ENCODE peak calls at places on chromosomes 2 and 18, in seven cellular contexts. R is transverse colon; B is cardiac muscle cell; L is thyroid gland; Y is CD8-positive, alpha-beta memory T cell; J is spleen; Q is neuronal stem cell. O is an unnamed sample.

GRCh38 chr2:101696272-101697123 is 1.0 kb upstream of the MAP4K4 start:
- DNase-seq in R (peak; percentile 33), L (peak; percentile 76), J (no peak), Q (no peak), B (peak; percentile 13), Y (no peak), O (peak; percentile 41)

GRCh38 chr2:65453916-65454315 is 21.5 kb upstream of the SPRED2 start:
- DNase-seq in Y (no peak), J (no peak), R (no peak), L (no peak), B (no peak), Q (no peak), O (peak; percentile 62)

GRCh38 chr2:234278556-234279286 is 218.2 kb downstream of the ARL4C start:
- DNase-seq in L (no peak), Y (no peak), B (no peak), R (no peak), Q (no peak), J (no peak), O (no peak)

GRCh38 chr2:114421781-114422180 is 20.7 kb upstream of the DPP10 start:
- DNase-seq in R (no peak), Q (no peak), J (no peak), L (no peak), Y (no peak), B (peak; percentile 1), O (no peak)

GRCh38 chr18:58856881-58857280 is 7.8 kb upstream of the ZNF532 start:
- DNase-seq in J (no peak), L (no peak), B (no peak), Y (no peak), Q (no peak), R (no peak), O (no peak)

GRCh38 chr2:181223239-181223638 is 233.9 kb upstream of the ITGA4 start:
- DNase-seq in R (no peak), L (no peak), Y (no peak), B (no peak), J (no peak), Q (no peak), O (no peak)

GRCh38 chr2:25700221-25700660 is 26.9 kb upstream of the DTNB start:
- DNase-seq in B (peak; percentile 34), Q (no peak), L (peak; percentile 29), R (no peak), Y (no peak), J (no peak), O (peak; percentile 56)

GRCh38 chr2:76861708-76862107 is 660.5 kb downstream of the LRRTM4 start:
- DNase-seq in Q (no peak), B (no peak), R (no peak), L (no peak), Y (no peak), J (no peak), O (no peak)

GRCh38 chr2:219911541-219911940 is 284.1 kb downstream of the SLC4A3 start:
- DNase-seq in L (no peak), R (no peak), B (no peak), Q (no peak), Y (no peak), J (no peak), O (no peak)

GRCh38 chr18:74609535-74609934 is 11.9 kb downstream of the ZNF407 start:
- DNase-seq in L (no peak), Q (no peak), Y (no peak), B (no peak), R (no peak), J (no peak), O (no peak)

GRCh38 chr2:191018663-191019119 is 4.7 kb upstream of the STAT1 start:
- DNase-seq in Q (no peak), Y (no peak), R (no peak), J (no peak), L (no peak), B (no peak), O (no peak)

GRCh38 chr2:176130153-176130916 is 830 bp downstream of the HOXD8 start:
- DNase-seq in Q (no peak), Y (no peak), B (peak; percentile 65), J (peak; percentile 84), L (no peak), R (peak; percentile 56), O (peak; percentile 42)

GRCh38 chr18:45760443-45761036 is 36.6 kb downstream of the SLC14A1 start:
- DNase-seq in L (no peak), Q (no peak), R (no peak), B (peak; percentile 66), Y (no peak), J (no peak), O (no peak)

GRCh38 chr2:240920783-240921231 is 14.7 kb downstream of the CROCC2 start:
- DNase-seq in L (no peak), B (no peak), R (peak; percentile 7), Q (no peak), J (peak; percentile 64), Y (no peak), O (no peak)

GRCh38 chr2:150063432-150063889 is 424.0 kb downstream of the RND3 start:
- DNase-seq in B (no peak), J (no peak), Y (no peak), Q (no peak), R (no peak), L (no peak), O (no peak)

GRCh38 chr2:212923393-212923792 is 228.0 kb downstream of the IKZF2 start:
- DNase-seq in Q (no peak), R (no peak), L (no peak), Y (no peak), J (no peak), B (no peak), O (no peak)

GRCh38 chr2:10635430-10635829 is 54.3 kb downstream of the NOL10 start:
- DNase-seq in Y (no peak), R (no peak), L (no peak), J (no peak), B (no peak), Q (no peak), O (no peak)

GRCh38 chr2:223007531-223007930 is 44.5 kb upstream of the KCNE4 start:
- DNase-seq in L (no peak), R (no peak), Y (no peak), B (no peak), J (no peak), Q (no peak), O (no peak)

GRCh38 chr2:14634223-14634884 is 1.8 kb downstream of the LRATD1 start:
- DNase-seq in L (peak; percentile 92), R (peak; percentile 90), B (peak; percentile 89), J (peak; percentile 72), Q (peak; percentile 78), Y (no peak), O (peak; percentile 72)

GRCh38 chr2:190947711-190948251 is 66.2 kb downstream of the STAT1 start:
- DNase-seq in Q (no peak), Y (no peak), B (peak; percentile 33), R (no peak), J (no peak), L (peak; percentile 32), O (peak; percentile 60)

GRCh38 chr2:173806761-173807160 is 158.4 kb downstream of the SP3 start:
- DNase-seq in R (no peak), Y (no peak), L (no peak), B (no peak), Q (no peak), J (no peak), O (no peak)

GRCh38 chr2:60429681-60430080 is 123.8 kb downstream of the BCL11A start:
- DNase-seq in R (no peak), J (no peak), Q (no peak), L (no peak), Y (no peak), B (no peak), O (no peak)

GRCh38 chr2:194003911-194004310 is 1653.1 kb upstream of the SLC39A10 start:
- DNase-seq in J (no peak), L (no peak), Q (no peak), B (no peak), R (no peak), Y (no peak), O (no peak)

DNA sequence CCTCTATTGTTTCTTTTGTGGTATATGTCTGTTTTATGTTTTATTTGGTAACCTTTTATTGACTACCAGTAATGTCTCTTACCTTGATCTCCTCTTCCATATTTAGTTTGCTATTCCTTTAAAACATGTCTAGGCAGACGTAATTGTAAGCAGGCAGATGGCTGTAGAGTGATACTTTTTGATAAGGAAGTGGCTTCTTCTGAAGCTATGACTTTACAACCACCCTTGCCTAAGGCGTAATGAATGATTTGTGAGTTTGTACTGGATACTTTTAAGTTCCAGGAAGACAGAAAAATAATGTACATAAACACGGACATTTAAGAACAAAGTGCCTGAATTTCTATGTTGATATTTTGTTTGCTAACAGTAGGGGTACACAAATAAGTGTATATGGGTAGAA is 85.6 kb downstream of the ZNF804A start:
- DNase-seq in L (no peak), B (no peak), Y (no peak), J (no peak), Q (no peak), R (no peak), O (no peak)
- H3K9me3 ChIP-seq in L (no peaks in the 10 kb centered on the region), B (no peaks in the 10 kb centered on the region), Y (no peaks in the 10 kb centered on the region), J (no peaks in the 10 kb centered on the region), Q (peaks cover 3% of the 10 kb centered on the region), R (no peaks in the 10 kb centered on the region), O (no peaks in the 10 kb centered on the region)

GRCh38 chr2:239531456-239532304 is 130.9 kb upstream of the HDAC4 start:
- DNase-seq in J (peak; percentile 74), R (no peak), Y (no peak), Q (peak; percentile 67), L (no peak), B (no peak), O (no peak)
- H3K9me3 ChIP-seq in J (no peaks in the 10 kb centered on the region), R (no peaks in the 10 kb centered on the region), Y (no peaks in the 10 kb centered on the region), Q (peaks cover 5% of the 10 kb centered on the region), L (no peaks in the 10 kb centered on the region), B (no peaks in the 10 kb centered on the region), O (no peaks in the 10 kb centered on the region)

GRCh38 chr2:230787101-230787500 is 74.5 kb downstream of the CAB39 start:
- DNase-seq in Q (no peak), B (no peak), R (no peak), J (no peak), Y (no peak), L (no peak), O (no peak)

GRCh38 chr2:230785346-230785745 is 72.7 kb downstream of the CAB39 start:
- DNase-seq in L (no peak), J (no peak), R (no peak), Q (no peak), Y (no peak), B (no peak), O (no peak)

GRCh38 chr2:230788554-230789175 is 76.0 kb downstream of the CAB39 start:
- DNase-seq in L (no peak), Q (no peak), J (no peak), B (no peak), Y (no peak), R (no peak), O (no peak)

GRCh38 chr2:230783101-230783500 is 70.5 kb downstream of the CAB39 start:
- DNase-seq in R (no peak), Y (no peak), B (no peak), L (no peak), Q (no peak), J (no peak), O (no peak)

DNA sequence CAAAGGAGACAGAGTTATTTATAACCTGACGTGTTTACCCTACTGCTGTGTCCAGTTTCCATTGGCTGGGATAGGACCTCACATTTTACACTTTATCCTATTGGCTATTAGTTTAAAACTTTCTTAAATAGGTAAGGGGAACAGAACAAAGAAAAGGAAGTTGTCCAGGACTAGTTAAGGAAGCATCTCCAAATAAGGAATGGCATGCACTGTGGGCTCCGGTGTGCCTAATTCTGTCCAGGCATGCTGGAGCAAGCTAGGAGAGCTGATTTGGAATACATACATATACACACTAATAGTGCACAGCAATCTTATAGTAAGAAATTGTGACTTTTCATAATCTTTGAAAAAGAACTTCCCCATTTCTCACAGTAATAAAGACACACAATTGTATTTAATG is 72.2 kb downstream of the CAB39 start:
- DNase-seq in L (peak; percentile 9), Q (no peak), J (no peak), Y (no peak), B (peak; percentile 51), R (no peak), O (no peak)
- H3K9me3 ChIP-seq in L (no peaks in the 10 kb centered on the region), Q (peaks cover 44% of the 10 kb centered on the region), J (no peaks in the 10 kb centered on the region), Y (peaks cover 9% of the 10 kb centered on the region), B (no peaks in the 10 kb centered on the region), R (peaks cover 8% of the 10 kb centered on the region), O (peaks cover 9% of the 10 kb centered on the region)

GRCh38 chr2:108949316-108950299 is 39.4 kb downstream of the EDAR start:
- DNase-seq in R (peak; percentile 34), J (no peak), B (no peak), L (no peak), Y (no peak), Q (no peak), O (no peak)
- H3K9me3 ChIP-seq in R (peaks cover 19% of the 10 kb centered on the region), J (no peaks in the 10 kb centered on the region), B (no peaks in the 10 kb centered on the region), L (no peaks in the 10 kb centered on the region), Y (no peaks in the 10 kb centered on the region), Q (peaks cover 7% of the 10 kb centered on the region), O (peaks cover 39% of the 10 kb centered on the region)

O was measured in Caco-2.